ENCODE peak calls at places on chromosomes 5 and 9, in ten cellular contexts. One of them, this sample, is unnamed.

GRCh38 chr5:125550237-125550636 is 803.8 kb upstream of the ZNF608 start:
- DNase-seq in activated T-cell treated with anti-CD3 and anti-CD28 coated beads, Interleukin-2, amount 50 U/mL, for 24 hours: no peak
- DNase-seq in progenitor cell of endocrine pancreas: no peak
- DNase-seq in fibroblast of pulmonary artery: peak; percentile 79
- DNase-seq in foreskin fibroblast: peak; percentile 82
- DNase-seq in upper lobe of right lung: no peak
- DNase-seq in NCI-H1105 treated with DMSO at 0.1 percent for 48 hours: peak; percentile 16
- DNase-seq in activated CD8-positive, alpha-beta T cell treated with anti-CD3 and anti-CD28 coated beads, Interleukin-2, amount 10 ng/mL, durations not matched to agents 7 days and 5 days: no peak
- DNase-seq in T-helper 17 cell: no peak
- DNase-seq in NAMALWA: no peak
- DNase-seq in this sample: no peak

GRCh38 chr9:20040991-20041606 is 252.3 kb upstream of the SLC24A2 start:
- DNase-seq in T-helper 17 cell: no peak
- DNase-seq in progenitor cell of endocrine pancreas: no peak
- DNase-seq in activated T-cell treated with anti-CD3 and anti-CD28 coated beads, Interleukin-2, amount 50 U/mL, for 24 hours: no peak
- DNase-seq in upper lobe of right lung: no peak
- DNase-seq in foreskin fibroblast: peak; percentile 69
- DNase-seq in NCI-H1105 treated with DMSO at 0.1 percent for 48 hours: peak; percentile 63
- DNase-seq in NAMALWA: no peak
- DNase-seq in fibroblast of pulmonary artery: no peak
- DNase-seq in activated CD8-positive, alpha-beta T cell treated with anti-CD3 and anti-CD28 coated beads, Interleukin-2, amount 10 ng/mL, durations not matched to agents 7 days and 5 days: no peak
- DNase-seq in this sample: no peak

GRCh38 chr5:175894805-175895204 is 23.4 kb downstream of the CPLX2 start:
- DNase-seq in progenitor cell of endocrine pancreas: no peak
- DNase-seq in activated T-cell treated with anti-CD3 and anti-CD28 coated beads, Interleukin-2, amount 50 U/mL, for 24 hours: no peak
- DNase-seq in upper lobe of right lung: no peak
- DNase-seq in NAMALWA: no peak
- DNase-seq in foreskin fibroblast: no peak
- DNase-seq in NCI-H1105 treated with DMSO at 0.1 percent for 48 hours: no peak
- DNase-seq in fibroblast of pulmonary artery: no peak
- DNase-seq in T-helper 17 cell: no peak
- DNase-seq in activated CD8-positive, alpha-beta T cell treated with anti-CD3 and anti-CD28 coated beads, Interleukin-2, amount 10 ng/mL, durations not matched to agents 7 days and 5 days: no peak
- DNase-seq in this sample: no peak

GRCh38 chr5:45680950-45681349 is 15.2 kb downstream of the HCN1 start:
- DNase-seq in NCI-H1105 treated with DMSO at 0.1 percent for 48 hours: no peak
- DNase-seq in foreskin fibroblast: no peak
- DNase-seq in upper lobe of right lung: no peak
- DNase-seq in progenitor cell of endocrine pancreas: no peak
- DNase-seq in activated CD8-positive, alpha-beta T cell treated with anti-CD3 and anti-CD28 coated beads, Interleukin-2, amount 10 ng/mL, durations not matched to agents 7 days and 5 days: no peak
- DNase-seq in activated T-cell treated with anti-CD3 and anti-CD28 coated beads, Interleukin-2, amount 50 U/mL, for 24 hours: no peak
- DNase-seq in NAMALWA: no peak
- DNase-seq in fibroblast of pulmonary artery: no peak
- DNase-seq in T-helper 17 cell: no peak
- DNase-seq in this sample: no peak

GRCh38 chr9:38359689-38360385 is 32.7 kb upstream of the ALDH1B1 start:
- DNase-seq in upper lobe of right lung: no peak
- DNase-seq in fibroblast of pulmonary artery: peak; percentile 10
- DNase-seq in T-helper 17 cell: no peak
- DNase-seq in activated CD8-positive, alpha-beta T cell treated with anti-CD3 and anti-CD28 coated beads, Interleukin-2, amount 10 ng/mL, durations not matched to agents 7 days and 5 days: no peak
- DNase-seq in foreskin fibroblast: no peak
- DNase-seq in progenitor cell of endocrine pancreas: no peak
- DNase-seq in NAMALWA: no peak
- DNase-seq in activated T-cell treated with anti-CD3 and anti-CD28 coated beads, Interleukin-2, amount 50 U/mL, for 24 hours: no peak
- DNase-seq in NCI-H1105 treated with DMSO at 0.1 percent for 48 hours: no peak
- DNase-seq in this sample: no peak

GRCh38 chr5:60943624-60944023 is 1.2 kb downstream of the ERCC8 start:
- DNase-seq in fibroblast of pulmonary artery: peak; percentile 6
- DNase-seq in NCI-H1105 treated with DMSO at 0.1 percent for 48 hours: no peak
- DNase-seq in activated T-cell treated with anti-CD3 and anti-CD28 coated beads, Interleukin-2, amount 50 U/mL, for 24 hours: no peak
- DNase-seq in progenitor cell of endocrine pancreas: no peak
- DNase-seq in upper lobe of right lung: no peak
- DNase-seq in foreskin fibroblast: peak; percentile 6
- DNase-seq in T-helper 17 cell: no peak
- DNase-seq in activated CD8-positive, alpha-beta T cell treated with anti-CD3 and anti-CD28 coated beads, Interleukin-2, amount 10 ng/mL, durations not matched to agents 7 days and 5 days: no peak
- DNase-seq in NAMALWA: no peak
- DNase-seq in this sample: no peak

GRCh38 chr9:1453636-1454035 is 403.5 kb downstream of the DMRT2 start:
- DNase-seq in activated CD8-positive, alpha-beta T cell treated with anti-CD3 and anti-CD28 coated beads, Interleukin-2, amount 10 ng/mL, durations not matched to agents 7 days and 5 days: no peak
- DNase-seq in upper lobe of right lung: no peak
- DNase-seq in foreskin fibroblast: no peak
- DNase-seq in T-helper 17 cell: no peak
- DNase-seq in progenitor cell of endocrine pancreas: no peak
- DNase-seq in NCI-H1105 treated with DMSO at 0.1 percent for 48 hours: no peak
- DNase-seq in fibroblast of pulmonary artery: no peak
- DNase-seq in activated T-cell treated with anti-CD3 and anti-CD28 coated beads, Interleukin-2, amount 50 U/mL, for 24 hours: no peak
- DNase-seq in NAMALWA: no peak
- DNase-seq in this sample: no peak

GRCh38 chr9:88529496-88529895 is 5.5 kb upstream of the NXNL2 start:
- DNase-seq in activated T-cell treated with anti-CD3 and anti-CD28 coated beads, Interleukin-2, amount 50 U/mL, for 24 hours: no peak
- DNase-seq in foreskin fibroblast: no peak
- DNase-seq in NAMALWA: no peak
- DNase-seq in T-helper 17 cell: no peak
- DNase-seq in activated CD8-positive, alpha-beta T cell treated with anti-CD3 and anti-CD28 coated beads, Interleukin-2, amount 10 ng/mL, durations not matched to agents 7 days and 5 days: no peak
- DNase-seq in progenitor cell of endocrine pancreas: no peak
- DNase-seq in fibroblast of pulmonary artery: no peak
- DNase-seq in upper lobe of right lung: no peak
- DNase-seq in NCI-H1105 treated with DMSO at 0.1 percent for 48 hours: no peak
- DNase-seq in this sample: no peak

GRCh38 chr9:129289883-129290282 is 111.8 kb upstream of the IER5L start:
- DNase-seq in upper lobe of right lung: peak; percentile 40
- DNase-seq in T-helper 17 cell: no peak
- DNase-seq in activated CD8-positive, alpha-beta T cell treated with anti-CD3 and anti-CD28 coated beads, Interleukin-2, amount 10 ng/mL, durations not matched to agents 7 days and 5 days: no peak
- DNase-seq in NCI-H1105 treated with DMSO at 0.1 percent for 48 hours: no peak
- DNase-seq in fibroblast of pulmonary artery: no peak
- DNase-seq in NAMALWA: no peak
- DNase-seq in progenitor cell of endocrine pancreas: no peak
- DNase-seq in activated T-cell treated with anti-CD3 and anti-CD28 coated beads, Interleukin-2, amount 50 U/mL, for 24 hours: peak; percentile 7
- DNase-seq in foreskin fibroblast: no peak
- DNase-seq in this sample: no peak

GRCh38 chr5:61635271-61635670 is 303.2 kb downstream of the ZSWIM6 start:
- DNase-seq in NCI-H1105 treated with DMSO at 0.1 percent for 48 hours: no peak
- DNase-seq in T-helper 17 cell: no peak
- DNase-seq in foreskin fibroblast: no peak
- DNase-seq in progenitor cell of endocrine pancreas: no peak
- DNase-seq in activated CD8-positive, alpha-beta T cell treated with anti-CD3 and anti-CD28 coated beads, Interleukin-2, amount 10 ng/mL, durations not matched to agents 7 days and 5 days: no peak
- DNase-seq in fibroblast of pulmonary artery: no peak
- DNase-seq in NAMALWA: no peak
- DNase-seq in activated T-cell treated with anti-CD3 and anti-CD28 coated beads, Interleukin-2, amount 50 U/mL, for 24 hours: no peak
- DNase-seq in upper lobe of right lung: no peak
- DNase-seq in this sample: no peak

GRCh38 chr5:177147239-177147638 is 13.7 kb downstream of the NSD1 start:
- DNase-seq in T-helper 17 cell: no peak
- DNase-seq in upper lobe of right lung: no peak
- DNase-seq in progenitor cell of endocrine pancreas: no peak
- DNase-seq in NAMALWA: no peak
- DNase-seq in fibroblast of pulmonary artery: peak; percentile 34
- DNase-seq in foreskin fibroblast: peak; percentile 51
- DNase-seq in activated T-cell treated with anti-CD3 and anti-CD28 coated beads, Interleukin-2, amount 50 U/mL, for 24 hours: no peak
- DNase-seq in NCI-H1105 treated with DMSO at 0.1 percent for 48 hours: no peak
- DNase-seq in activated CD8-positive, alpha-beta T cell treated with anti-CD3 and anti-CD28 coated beads, Interleukin-2, amount 10 ng/mL, durations not matched to agents 7 days and 5 days: no peak
- DNase-seq in this sample: no peak

GRCh38 chr9:116482740-116483139 is 204.4 kb upstream of the TRIM32 start:
- DNase-seq in NCI-H1105 treated with DMSO at 0.1 percent for 48 hours: peak; percentile 39
- DNase-seq in foreskin fibroblast: no peak
- DNase-seq in T-helper 17 cell: no peak
- DNase-seq in activated T-cell treated with anti-CD3 and anti-CD28 coated beads, Interleukin-2, amount 50 U/mL, for 24 hours: no peak
- DNase-seq in activated CD8-positive, alpha-beta T cell treated with anti-CD3 and anti-CD28 coated beads, Interleukin-2, amount 10 ng/mL, durations not matched to agents 7 days and 5 days: no peak
- DNase-seq in NAMALWA: no peak
- DNase-seq in fibroblast of pulmonary artery: no peak
- DNase-seq in upper lobe of right lung: no peak
- DNase-seq in progenitor cell of endocrine pancreas: no peak
- DNase-seq in this sample: no peak

GRCh38 chr5:15757103-15757502 is 257.1 kb downstream of the FBXL7 start:
- DNase-seq in T-helper 17 cell: no peak
- DNase-seq in NCI-H1105 treated with DMSO at 0.1 percent for 48 hours: no peak
- DNase-seq in progenitor cell of endocrine pancreas: no peak
- DNase-seq in foreskin fibroblast: peak; percentile 31
- DNase-seq in NAMALWA: no peak
- DNase-seq in fibroblast of pulmonary artery: peak; percentile 44
- DNase-seq in activated T-cell treated with anti-CD3 and anti-CD28 coated beads, Interleukin-2, amount 50 U/mL, for 24 hours: no peak
- DNase-seq in upper lobe of right lung: no peak
- DNase-seq in activated CD8-positive, alpha-beta T cell treated with anti-CD3 and anti-CD28 coated beads, Interleukin-2, amount 10 ng/mL, durations not matched to agents 7 days and 5 days: no peak
- DNase-seq in this sample: no peak

GRCh38 chr5:167743685-167744084 is 547.8 kb upstream of the WWC1 start:
- DNase-seq in NCI-H1105 treated with DMSO at 0.1 percent for 48 hours: no peak
- DNase-seq in progenitor cell of endocrine pancreas: no peak
- DNase-seq in T-helper 17 cell: no peak
- DNase-seq in activated CD8-positive, alpha-beta T cell treated with anti-CD3 and anti-CD28 coated beads, Interleukin-2, amount 10 ng/mL, durations not matched to agents 7 days and 5 days: no peak
- DNase-seq in NAMALWA: no peak
- DNase-seq in foreskin fibroblast: peak; percentile 83
- DNase-seq in activated T-cell treated with anti-CD3 and anti-CD28 coated beads, Interleukin-2, amount 50 U/mL, for 24 hours: no peak
- DNase-seq in upper lobe of right lung: no peak
- DNase-seq in fibroblast of pulmonary artery: peak; percentile 83
- DNase-seq in this sample: no peak

GRCh38 chr9:131530546-131530929 is 525 bp downstream of the UCK1 start:
- DNase-seq in activated CD8-positive, alpha-beta T cell treated with anti-CD3 and anti-CD28 coated beads, Interleukin-2, amount 10 ng/mL, durations not matched to agents 7 days and 5 days: peak; percentile 30
- DNase-seq in T-helper 17 cell: no peak
- DNase-seq in activated T-cell treated with anti-CD3 and anti-CD28 coated beads, Interleukin-2, amount 50 U/mL, for 24 hours: peak; percentile 45
- DNase-seq in NCI-H1105 treated with DMSO at 0.1 percent for 48 hours: no peak
- DNase-seq in foreskin fibroblast: peak; percentile 67
- DNase-seq in progenitor cell of endocrine pancreas: peak; percentile 30
- DNase-seq in fibroblast of pulmonary artery: peak; percentile 29
- DNase-seq in upper lobe of right lung: peak; percentile 75
- DNase-seq in NAMALWA: peak; percentile 30
- DNase-seq in this sample: no peak

This sample was measured in central memory CD8-positive, alpha-beta T cell.